ENCODE peak calls at places on chromosomes 6 and 20, in six cellular contexts. O is PC-3, H is cardiac fibroblast, S is right lobe of liver, U is GM06990, R is tibial artery. A is an unnamed sample.

GRCh38 chr6:13920584-13920983 is 4.2 kb upstream of the RNF182 start:
- DNase-seq in O (no peak), H (peak), S (no peak), U (no peak), R (no peak), A (no peak)

GRCh38 chr6:47308674-47309325 is 905 bp downstream of the TNFRSF21 start:
- DNase-seq in O (peak), H (no peak), S (peak), U (peak), R (no peak), A (peak)

GRCh38 chr6:46254946-46255345 is 84.2 kb upstream of the ENPP5 start:
- DNase-seq in O (no peak), H (no peak), S (no peak), U (no peak), R (no peak), A (no peak)

GRCh38 chr6:14857501-14857900 is 388.4 kb upstream of the JARID2 start:
- DNase-seq in O (no peak), H (no peak), S (peak), U (no peak), R (no peak), A (no peak)

GRCh38 chr20:3121271-3121911 is 36.9 kb upstream of the AVP start:
- DNase-seq in O (no peak), H (no peak), S (no peak), U (no peak), R (no peak), A (no peak)

GRCh38 chr6:125022391-125022989 is 60.3 kb downstream of the RNF217 start:
- DNase-seq in O (no peak), H (peak), S (no peak), U (no peak), R (no peak), A (no peak)

GRCh38 chr20:49657118-49657901 is 56.4 kb downstream of the B4GALT5 start:
- DNase-seq in O (no peak), H (peak), S (no peak), U (no peak), R (no peak), A (peak)

GRCh38 chr6:56555438-56555872 is 87.2 kb downstream of the DST start:
- DNase-seq in O (no peak), H (peak), S (no peak), U (no peak), R (no peak), A (peak)

GRCh38 chr6:5246870-5247161 is 13.9 kb downstream of the LYRM4 start:
- DNase-seq in O (no peak), H (no peak), S (no peak), U (no peak), R (no peak), A (no peak)

GRCh38 chr6:20559924-20560551 is 25.8 kb downstream of the CDKAL1 start:
- DNase-seq in O (no peak), H (peak), S (no peak), U (no peak), R (no peak), A (no peak)

GRCh38 chr6:44529506-44529905 is 142.0 kb downstream of the CDC5L start:
- DNase-seq in O (no peak), H (no peak), S (no peak), U (no peak), R (no peak), A (no peak)

GRCh38 chr20:17140894-17141293 is 85.9 kb upstream of the PCSK2 start:
- DNase-seq in O (no peak), H (no peak), S (no peak), U (no peak), R (no peak), A (no peak)

GRCh38 chr6:130365166-130366010 is 429 bp upstream of the TMEM200A start:
- DNase-seq in O (peak), H (peak), S (peak), U (peak), R (no peak), A (peak)

GRCh38 chr20:11128131-11128831 is 454.5 kb upstream of the JAG1 start:
- DNase-seq in O (no peak), H (peak), S (no peak), U (no peak), R (no peak), A (no peak)

DNA sequence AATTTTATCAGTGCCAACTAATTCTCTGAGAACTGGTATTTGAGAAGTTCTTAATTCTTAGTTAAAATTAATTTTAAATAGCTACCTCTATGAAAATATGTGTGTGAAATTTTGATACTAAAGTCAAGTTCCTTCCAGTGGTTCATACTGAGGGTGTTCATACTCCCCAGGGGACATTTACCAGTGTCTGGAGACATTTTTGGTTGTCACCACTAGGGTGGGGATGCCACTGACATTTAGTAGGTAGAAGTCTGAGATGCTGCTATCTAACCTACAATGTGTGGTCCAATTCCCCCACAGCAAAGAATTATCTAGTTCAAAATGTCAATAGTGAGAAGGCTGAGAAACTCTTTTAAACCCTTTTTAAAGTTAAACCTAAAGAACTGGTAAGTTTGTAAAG is 463.8 kb downstream of the ADGRB3 start:
- DNase-seq in O (no peak), H (no peak), S (no peak), U (no peak), R (no peak), A (no peak)
- TF ChIP-seq CTCF in O (no peak), H (no peak), S (no peak), U (peak), R (no peak), A (no peak)

GRCh38 chr6:62971976-62972658 is 239.2 kb upstream of the FKBP1C start:
- DNase-seq in O (no peak), H (no peak), S (no peak), U (no peak), R (no peak), A (no peak)
- H3K4me3 ChIP-seq in O (no peak), H (no peak), S (no peak), U (no peak), R (no peak), A (no peak)

DNA sequence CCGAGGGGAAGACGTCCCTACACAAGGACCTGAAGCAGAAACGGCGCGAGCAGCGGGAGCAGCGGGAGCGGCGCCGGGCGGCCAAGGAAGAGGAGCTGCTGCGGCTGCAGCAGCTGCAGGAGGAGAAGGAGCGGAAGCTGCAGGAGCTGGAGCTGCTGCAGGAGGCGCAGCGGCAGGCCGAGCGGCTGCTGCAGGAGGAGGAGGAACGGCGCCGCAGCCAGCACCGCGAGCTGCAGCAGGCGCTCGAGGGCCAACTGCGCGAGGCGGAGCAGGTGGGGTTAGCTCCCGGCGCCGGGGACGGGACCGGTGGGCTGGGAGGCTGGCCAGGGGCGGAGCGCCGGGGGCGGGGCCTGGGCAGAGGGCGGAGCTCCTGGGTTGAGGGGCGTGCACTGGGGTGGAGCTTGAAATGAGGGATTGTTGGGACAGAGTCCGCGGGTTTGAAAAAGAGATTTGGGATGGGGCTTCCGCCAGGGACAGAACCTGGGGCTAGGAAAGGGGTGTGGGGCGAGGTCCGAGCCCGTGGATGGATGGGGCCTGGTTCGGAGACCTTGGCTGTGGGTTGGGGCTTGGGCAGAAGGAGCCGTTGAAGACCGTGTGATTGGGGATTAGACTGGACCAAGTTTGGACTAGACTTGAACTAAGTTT is 20.7 kb downstream of the DEF6 start:
- DNase-seq in O (peak), H (peak), S (peak), U (no peak), R (peak), A (peak)
- TF ChIP-seq CTCF in O (no peak), H (peak), S (peak), U (no peak), R (no peak), A (peak)

GRCh38 chr20:33991498-33991897 is 2.2 kb upstream of the RALY start:
- DNase-seq in O (no peak), H (no peak), S (no peak), U (no peak), R (no peak), A (no peak)
- H3K4me3 ChIP-seq in O (peak), H (no peak), S (no peak), U (peak), R (no peak), A (no peak)

A was measured in astrocyte of the spinal cord.